ENCODE peak calls at places on chromosomes 12 and 14, in ten cellular contexts. G, J, T, Q, N, B, H, S, I and C are unnamed samples.

GRCh38 chr12:80894179-80894578 is 43.6 kb downstream of the LIN7A start:
- DNase-seq in G (no peak), J (no peak), T (no peak), Q (no peak), N (no peak), B (no peak), H (no peak), S (no peak), I (no peak), C (no peak)

GRCh38 chr14:34372766-34373165 is 89.3 kb downstream of the SPTSSA start:
- DNase-seq in G (no peak), J (no peak), T (no peak), Q (no peak), N (no peak), B (no peak), H (no peak), S (no peak), I (no peak), C (no peak)

GRCh38 chr14:71248204-71248603 is 340.9 kb downstream of the PCNX1 start:
- DNase-seq in G (no peak), J (no peak), T (no peak), Q (no peak), N (no peak), B (no peak), H (no peak), S (no peak), I (no peak), C (no peak)

GRCh38 chr12:1162083-1162760 is 171.2 kb downstream of the ERC1 start:
- DNase-seq in G (no peak), J (no peak), T (no peak), Q (no peak), N (no peak), B (no peak), H (no peak), S (no peak), I (no peak), C (no peak)

GRCh38 chr12:1351926-1352325 is 242.5 kb downstream of the FBXL14 start:
- DNase-seq in G (no peak), J (no peak), T (no peak), Q (no peak), N (no peak), B (no peak), H (no peak), S (no peak), I (no peak), C (no peak)

GRCh38 chr12:91662021-91662420 is 479.4 kb upstream of the DCN start:
- DNase-seq in G (no peak), J (no peak), T (no peak), Q (no peak), N (no peak), B (no peak), H (no peak), S (no peak), I (no peak), C (no peak)

GRCh38 chr12:77339610-77340009 is 274.2 kb upstream of the E2F7 start:
- DNase-seq in G (no peak), J (no peak), T (no peak), Q (no peak), N (no peak), B (no peak), H (no peak), S (no peak), I (no peak), C (no peak)

GRCh38 chr12:57727758-57728395 is 10.7 kb downstream of the AGAP2 start:
- DNase-seq in G (peak), J (no peak), T (no peak), Q (no peak), N (no peak), B (no peak), H (peak), S (peak), I (no peak), C (peak)

GRCh38 chr12:81542065-81542464 is 217.1 kb downstream of the PPFIA2 start:
- DNase-seq in G (no peak), J (no peak), T (no peak), Q (no peak), N (no peak), B (no peak), H (no peak), S (no peak), I (no peak), C (no peak)

GRCh38 chr12:42143401-42144173 is 1.1 kb downstream of the GXYLT1 start:
- DNase-seq in G (no peak), J (no peak), T (no peak), Q (peak), N (no peak), B (no peak), H (no peak), S (no peak), I (peak), C (no peak)

GRCh38 chr14:102086972-102087761 is at the start of gene HSP90AA1:
- DNase-seq in G (peak), J (peak), T (peak), Q (peak), N (peak), B (peak), H (peak), S (peak), I (peak), C (peak)

GRCh38 chr12:49489720-49490119 is 49.1 kb upstream of the KCNH3 start:
- DNase-seq in G (no peak), J (no peak), T (no peak), Q (no peak), N (no peak), B (no peak), H (no peak), S (no peak), I (no peak), C (no peak)

GRCh38 chr12:95995238-95996031 is 709 bp downstream of the HAL start:
- DNase-seq in G (no peak), J (no peak), T (no peak), Q (no peak), N (no peak), B (no peak), H (no peak), S (no peak), I (no peak), C (peak)

GRCh38 chr14:23358042-23358441 is 5.4 kb upstream of the SLC22A17 start:
- DNase-seq in G (no peak), J (no peak), T (no peak), Q (no peak), N (no peak), B (no peak), H (no peak), S (no peak), I (no peak), C (no peak)

GRCh38 chr14:80940146-80940545 is 1.4 kb downstream of the CEP128 start:
- DNase-seq in G (no peak), J (no peak), T (no peak), Q (peak), N (no peak), B (no peak), H (no peak), S (no peak), I (no peak), C (no peak)

GRCh38 chr14:63991833-63992232 is 139.0 kb downstream of the SYNE2 start:
- DNase-seq in G (no peak), J (no peak), T (no peak), Q (no peak), N (no peak), B (no peak), H (no peak), S (no peak), I (no peak), C (no peak)

GRCh38 chr12:127127887-127128286 is 1139.1 kb upstream of the TMEM132C start:
- DNase-seq in G (no peak), J (no peak), T (no peak), Q (no peak), N (no peak), B (no peak), H (no peak), S (no peak), I (no peak), C (no peak)

GRCh38 chr12:116466536-116466935 is 92.6 kb upstream of the MAP1LC3B2 start:
- DNase-seq in G (no peak), J (no peak), T (no peak), Q (no peak), N (no peak), B (no peak), H (no peak), S (no peak), I (no peak), C (no peak)

GRCh38 chr12:117718559-117718958 is 250.2 kb downstream of the KSR2 start:
- DNase-seq in G (peak), J (no peak), T (no peak), Q (no peak), N (no peak), B (no peak), H (no peak), S (no peak), I (no peak), C (no peak)

GRCh38 chr12:53056901-53057300 is 7.0 kb downstream of the TNS2 start:
- DNase-seq in G (no peak), J (no peak), T (no peak), Q (no peak), N (no peak), B (no peak), H (no peak), S (no peak), I (no peak), C (no peak)

GRCh38 chr12:26870491-26871419 is 37.8 kb upstream of the ITPR2 start:
- DNase-seq in G (peak), J (no peak), T (no peak), Q (no peak), N (no peak), B (peak), H (no peak), S (peak), I (no peak), C (no peak)

GRCh38 chr12:69284131-69284530 is 44.8 kb downstream of the CPSF6 start:
- DNase-seq in G (peak), J (peak), T (peak), Q (no peak), N (peak), B (peak), H (peak), S (peak), I (peak), C (peak)

GRCh38 chr14:23494223-23494622 is 24.7 kb downstream of the NGDN start:
- DNase-seq in G (no peak), J (no peak), T (no peak), Q (no peak), N (no peak), B (no peak), H (no peak), S (no peak), I (no peak), C (no peak)

DNA sequence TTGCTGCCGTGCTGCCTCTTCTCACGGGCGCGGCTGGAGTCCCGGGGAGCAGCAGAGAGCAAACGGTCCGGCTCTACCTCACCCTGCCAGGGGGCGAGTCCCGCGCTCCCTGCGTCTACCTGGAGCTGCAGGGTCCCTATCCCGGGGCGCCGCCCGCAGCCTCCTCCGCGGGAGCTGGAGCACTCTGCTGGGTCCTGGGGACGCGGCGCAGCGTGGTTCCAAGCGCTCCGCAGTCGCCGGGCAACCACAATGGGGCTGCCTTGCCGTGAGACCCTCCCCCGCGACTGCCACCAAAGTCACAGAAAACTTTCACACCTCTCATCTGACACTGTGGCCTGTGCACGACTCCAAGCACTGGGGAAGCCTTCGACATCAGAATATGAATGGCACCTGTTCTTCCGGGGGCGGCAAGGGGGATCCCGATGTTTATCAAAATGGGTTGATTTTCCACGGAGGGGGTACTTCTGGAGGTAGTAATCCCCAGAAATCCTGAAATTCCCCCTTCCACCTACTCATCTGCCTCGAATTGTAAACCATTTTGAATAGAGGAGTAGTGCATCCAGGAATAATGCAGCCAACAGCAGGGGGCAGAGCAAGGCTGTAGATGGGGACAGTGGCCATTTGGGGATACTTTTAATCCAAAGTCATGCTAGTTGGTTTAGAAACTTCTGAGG is at the start of gene C12orf42:
- DNase-seq in G (no peak), J (peak), T (no peak), Q (no peak), N (no peak), B (peak), H (peak), S (peak), I (peak), C (peak)
- TF ChIP-seq CTCF in G (peak), J (no peak), T (no peak), Q (peak), N (no peak), B (peak), H (peak), S (no peak), I (peak), C (peak)

GRCh38 chr12:46577063-46577776 is 204.6 kb upstream of the SLC38A2 start:
- DNase-seq in G (no peak), J (no peak), T (no peak), Q (no peak), N (no peak), B (no peak), H (no peak), S (no peak), I (no peak), C (no peak)

GRCh38 chr12:46571593-46571992 is 199.0 kb upstream of the SLC38A2 start:
- DNase-seq in G (no peak), J (no peak), T (no peak), Q (no peak), N (no peak), B (no peak), H (no peak), S (no peak), I (no peak), C (no peak)

GRCh38 chr12:46569826-46570390 is 197.3 kb upstream of the SLC38A2 start:
- DNase-seq in G (no peak), J (no peak), T (no peak), Q (no peak), N (no peak), B (no peak), H (no peak), S (no peak), I (no peak), C (peak)

GRCh38 chr12:46574853-46575252 is 202.3 kb upstream of the SLC38A2 start:
- DNase-seq in G (no peak), J (no peak), T (no peak), Q (no peak), N (no peak), B (no peak), H (no peak), S (no peak), I (no peak), C (no peak)

GRCh38 chr12:46572644-46573630 is 200.4 kb upstream of the SLC38A2 start:
- DNase-seq in G (no peak), J (no peak), T (no peak), Q (no peak), N (no peak), B (no peak), H (no peak), S (no peak), I (no peak), C (no peak)
- TF ChIP-seq CTCF in G (no peak), J (no peak), T (no peak), Q (no peak), N (no peak), B (no peak), H (no peak), S (no peak), I (no peak), C (no peak)

GRCh38 chr12:99045158-99045557 is 400.1 kb downstream of the APAF1 start:
- DNase-seq in G (no peak), J (no peak), T (no peak), Q (no peak), N (no peak), B (no peak), H (no peak), S (no peak), I (no peak), C (no peak)
- TF ChIP-seq CTCF in G (no peak), J (no peak), T (no peak), Q (no peak), N (no peak), B (no peak), H (no peak), S (no peak), I (no peak), C (no peak)

GRCh38 chr12:97288526-97288925 is 174.1 kb upstream of the RMST start:
- DNase-seq in G (no peak), J (no peak), T (no peak), Q (no peak), N (no peak), B (no peak), H (no peak), S (no peak), I (no peak), C (no peak)

DNA sequence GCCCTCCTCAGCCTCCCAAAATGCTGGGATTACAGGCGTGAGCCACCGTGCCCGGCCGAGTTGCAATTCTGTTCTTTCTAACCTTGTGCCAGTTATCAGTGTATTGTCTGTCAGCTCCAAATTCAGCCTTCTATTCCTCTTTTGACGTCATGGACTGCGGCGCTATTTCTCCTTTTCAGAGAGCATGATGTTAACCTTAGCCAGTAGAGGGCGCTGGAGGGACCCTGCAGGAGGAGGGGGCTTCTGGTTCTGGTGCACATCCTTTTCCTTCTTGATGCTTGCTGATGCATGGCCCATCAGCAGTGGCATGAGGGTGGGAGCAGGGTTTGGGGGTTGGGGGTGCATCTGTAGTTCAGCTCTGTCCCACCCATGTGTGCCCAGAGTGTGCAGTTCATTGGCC is 179.3 kb upstream of the RMST start:
- DNase-seq in G (no peak), J (no peak), T (no peak), Q (peak), N (no peak), B (no peak), H (no peak), S (no peak), I (no peak), C (no peak)
- TF ChIP-seq CTCF in G (no peak), J (no peak), T (no peak), Q (peak), N (no peak), B (peak), H (no peak), S (no peak), I (peak), C (no peak)

GRCh38 chr14:106551265-106551664 is 1024.9 kb downstream of the TMEM121 start:
- DNase-seq in G (no peak), J (no peak), T (no peak), Q (peak), N (no peak), B (peak), H (no peak), S (no peak), I (no peak), C (no peak)
- TF ChIP-seq CTCF in G (no peak), J (no peak), T (no peak), Q (peak), N (no peak), B (no peak), H (no peak), S (no peak), I (no peak), C (no peak)

DNA sequence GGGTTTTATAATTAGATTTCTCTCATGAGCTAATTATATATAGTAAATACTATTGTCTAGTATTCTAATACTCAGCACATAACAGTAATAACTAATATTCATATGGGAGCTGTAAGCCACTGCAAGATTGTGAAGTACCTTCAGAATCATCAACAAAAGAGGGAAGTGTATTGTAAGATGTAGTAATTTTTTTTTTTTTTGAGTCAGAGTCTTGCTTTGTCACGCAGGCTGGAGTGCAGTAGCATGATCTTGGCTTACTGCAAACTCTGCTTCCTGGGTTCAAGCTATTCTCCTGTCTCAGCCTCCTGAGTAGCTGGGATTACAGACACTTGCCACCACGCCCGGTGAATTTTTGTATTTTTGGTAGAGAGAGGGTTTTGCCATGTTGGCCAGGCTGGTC is 3.1 kb downstream of the GPR33 start:
- DNase-seq in G (no peak), J (no peak), T (no peak), Q (no peak), N (no peak), B (no peak), H (no peak), S (no peak), I (no peak), C (no peak)
- TF ChIP-seq CTCF in G (no peak), J (no peak), T (no peak), Q (no peak), N (no peak), B (no peak), H (no peak), S (no peak), I (no peak), C (no peak)

GRCh38 chr12:124498870-124499753 is 68.3 kb downstream of the NCOR2 start:
- DNase-seq in G (no peak), J (no peak), T (no peak), Q (no peak), N (no peak), B (no peak), H (no peak), S (no peak), I (no peak), C (no peak)
- TF ChIP-seq CTCF in G (no peak), J (no peak), T (no peak), Q (peak), N (no peak), B (no peak), H (no peak), S (no peak), I (no peak), C (no peak)

DNA sequence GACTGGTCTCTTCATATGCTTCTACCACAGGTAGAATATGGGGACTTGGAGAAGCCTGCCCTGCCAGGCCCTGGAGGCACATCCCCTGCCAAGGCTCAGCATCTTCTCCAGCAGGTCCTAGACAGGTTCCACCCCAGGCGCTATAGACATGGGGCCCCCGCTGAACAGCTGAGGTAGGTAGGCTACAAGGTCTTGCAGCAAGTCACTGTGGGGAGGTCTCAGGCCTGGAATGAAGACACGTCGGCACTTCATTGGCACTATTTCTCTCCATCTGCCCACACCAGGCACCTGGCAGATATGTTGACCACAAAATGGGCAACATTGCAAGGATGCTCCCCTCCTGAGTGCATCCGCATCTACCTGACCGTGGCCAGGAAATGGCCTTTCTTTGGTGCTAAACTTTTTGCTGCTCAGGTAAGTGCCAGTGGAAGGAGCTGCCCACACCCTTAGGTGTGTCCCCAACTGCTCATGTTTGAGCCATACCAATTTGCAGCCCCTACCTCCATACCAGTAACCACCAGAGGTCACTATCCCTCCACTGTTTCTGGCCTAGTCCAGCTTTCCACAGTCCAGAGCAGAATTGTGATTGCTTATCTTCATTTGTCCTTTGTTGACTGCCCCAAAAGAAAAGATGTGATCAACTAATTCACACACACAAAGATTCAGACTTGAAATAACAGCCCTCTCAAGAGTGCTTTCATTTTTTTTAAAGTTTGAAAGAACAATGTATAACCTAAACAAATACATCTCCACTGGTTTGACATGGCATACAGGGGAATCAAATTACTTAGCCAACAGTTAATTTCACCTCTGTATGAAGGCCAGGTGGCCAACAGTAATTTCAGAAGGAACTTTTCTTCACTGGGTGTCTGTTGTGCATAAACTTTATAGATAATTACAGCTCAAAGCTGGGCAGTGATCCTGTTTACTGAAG is 16.1 kb downstream of the PIGH start:
- DNase-seq in G (no peak), J (no peak), T (no peak), Q (peak), N (no peak), B (peak), H (peak), S (peak), I (peak), C (no peak)
- TF ChIP-seq CTCF in G (peak), J (no peak), T (no peak), Q (peak), N (peak), B (peak), H (peak), S (peak), I (peak), C (peak)